ENCODE peak calls at places on chromosomes 12 and 14, in five cellular contexts. X is K562, T is HCT116, F is HepG2, J is H1. B is an unnamed sample.

GRCh38 chr14:102694530-102695171 is 82.6 kb upstream of the TRAF3 start:
- DNase-seq in X (peak), F (peak), J (peak), T (peak), B (peak)

GRCh38 chr12:59322473-59322872 is 273.4 kb upstream of the SLC16A7 start:
- DNase-seq in T (no peak), F (no peak), X (no peak), J (no peak), B (no peak)

GRCh38 chr14:27390130-27390529 is 792.3 kb upstream of the NOVA1 start:
- DNase-seq in J (no peak), T (no peak), X (no peak), F (no peak), B (no peak)

GRCh38 chr14:102969060-102969791 is 46.8 kb downstream of the AMN start:
- DNase-seq in X (no peak), J (no peak), F (no peak), T (no peak), B (no peak)

GRCh38 chr12:129830796-129831195 is 73.0 kb downstream of the TMEM132D start:
- DNase-seq in X (no peak), F (no peak), T (no peak), J (no peak), B (no peak)

GRCh38 chr12:133217219-133217618 is 18.5 kb downstream of the ANHX start:
- DNase-seq in F (no peak), T (no peak), X (no peak), J (no peak), B (no peak)

GRCh38 chr12:126763359-126763758 is 1503.6 kb upstream of the TMEM132C start:
- DNase-seq in J (no peak), T (no peak), F (no peak), X (no peak), B (no peak)

GRCh38 chr14:77458249-77458950 is 507 bp downstream of the AHSA1 start:
- DNase-seq in X (peak), T (no peak), J (no peak), F (peak), B (no peak)

DNA sequence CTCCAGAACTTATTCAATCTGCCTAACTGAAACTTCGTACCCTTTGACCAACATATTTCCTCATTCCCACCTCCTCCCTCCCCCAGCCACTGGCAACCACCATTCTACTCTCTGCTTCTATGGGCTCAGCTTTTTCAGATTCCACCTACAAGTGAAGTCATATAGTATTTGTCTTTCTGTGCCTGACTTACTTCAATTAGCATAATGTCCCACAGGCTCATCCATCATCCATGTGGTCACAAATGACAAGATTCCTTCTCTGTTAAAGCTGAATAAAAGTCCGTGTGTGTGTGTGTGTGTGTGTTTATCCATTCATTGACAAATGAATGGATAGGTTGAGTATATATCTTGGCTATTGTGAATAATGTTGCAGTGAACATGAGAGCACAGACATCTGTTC is 1.3 kb upstream of the C14orf39 start:
- DNase-seq in X (no peak), F (no peak), J (no peak), T (no peak), B (no peak)
- TF ChIP-seq CEBPB in X (no peak), F (no peak), J (no peak), T (no peak), B (no peak)

DNA sequence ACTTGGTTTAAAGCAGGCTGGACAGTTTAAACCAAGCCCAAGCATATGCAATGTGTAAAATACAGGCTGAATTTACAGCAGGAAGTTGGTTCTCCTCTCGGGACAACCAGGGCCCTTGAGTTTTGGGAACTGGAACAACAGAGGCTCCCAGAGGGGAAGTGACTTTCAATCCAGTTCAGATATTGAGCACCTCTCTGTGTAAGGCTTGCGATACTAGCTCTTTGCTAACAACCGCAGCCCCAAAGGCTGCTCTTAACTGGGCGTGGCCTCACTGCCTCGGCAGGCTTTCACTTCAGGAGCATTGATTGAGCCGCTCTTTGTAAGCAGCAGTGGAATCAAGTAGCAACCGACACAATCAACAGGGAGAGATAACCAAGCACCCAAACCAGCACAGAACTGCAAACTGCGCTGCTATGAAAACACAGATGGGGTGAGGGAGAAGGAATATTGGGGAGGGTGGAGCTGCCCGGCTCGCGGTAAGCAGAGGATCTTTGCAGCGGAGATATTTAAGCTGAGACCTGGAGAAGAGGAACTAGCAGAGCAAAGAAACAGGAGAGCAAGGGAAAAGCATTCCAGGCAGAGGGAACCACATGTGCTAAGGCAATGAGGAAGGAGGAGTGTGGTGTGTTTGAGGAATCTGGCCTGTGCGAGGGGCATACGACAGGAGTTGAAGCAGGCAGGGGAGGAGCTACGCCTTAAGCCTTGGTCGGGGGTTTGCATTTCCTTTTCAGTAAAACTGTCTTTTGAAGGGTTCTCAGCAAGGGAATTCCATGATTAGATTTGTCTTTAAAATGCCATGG is 17.3 kb upstream of the YY1 start:
- DNase-seq in J (no peak), F (peak), X (peak), T (no peak), B (no peak)
- TF ChIP-seq ATF3 in J (no peak), F (no peak), X (no peak), T (no peak), B (no peak)

DNA sequence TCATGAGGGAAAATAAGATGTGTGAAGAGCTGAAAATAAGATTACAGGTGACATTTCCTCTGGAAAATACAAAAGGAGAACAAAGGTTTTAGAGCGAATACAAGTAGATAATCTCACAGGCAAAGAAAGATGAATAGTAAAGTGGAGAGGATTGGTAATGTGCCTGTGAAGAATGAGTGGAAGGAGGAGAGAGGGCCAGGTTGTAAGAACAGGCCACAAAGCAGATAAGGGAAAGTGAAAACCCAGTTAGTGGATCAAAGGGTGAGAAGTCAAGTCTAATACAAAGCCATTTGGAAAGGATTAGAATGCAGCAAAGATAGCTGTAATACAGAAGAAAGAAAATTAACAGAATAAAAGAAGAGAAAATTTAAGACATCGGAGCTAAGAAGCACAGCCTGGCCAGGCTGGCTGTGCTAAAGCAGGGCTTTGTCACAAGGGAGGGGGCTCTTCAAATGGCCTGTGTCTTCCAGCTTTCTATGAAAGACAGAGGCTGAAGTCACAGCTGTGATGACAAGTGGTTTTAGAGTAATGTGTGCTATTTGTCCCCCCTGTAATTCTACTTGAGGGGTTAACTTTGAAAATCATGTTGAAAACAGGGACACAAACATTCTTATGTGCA is 344.6 kb upstream of the NAV3 start:
- DNase-seq in X (no peak), J (no peak), T (no peak), F (no peak), B (no peak)
- TF ChIP-seq CEBPB in X (no peak), J (no peak), T (no peak), F (no peak), B (no peak)

GRCh38 chr14:88386395-88386794 is 938 bp downstream of the SPATA7 start:
- DNase-seq in X (no peak), F (no peak), J (no peak), T (no peak), B (no peak)
- TF ChIP-seq ATF3 in X (no peak), F (no peak), J (no peak), T (no peak), B (peak)

GRCh38 chr12:47816646-47817271 is 2.9 kb downstream of the HDAC7 start:
- DNase-seq in F (no peak), J (no peak), T (no peak), X (no peak), B (no peak)
- TF ChIP-seq CEBPB in F (no peak), J (no peak), T (no peak), X (no peak), B (no peak)

DNA sequence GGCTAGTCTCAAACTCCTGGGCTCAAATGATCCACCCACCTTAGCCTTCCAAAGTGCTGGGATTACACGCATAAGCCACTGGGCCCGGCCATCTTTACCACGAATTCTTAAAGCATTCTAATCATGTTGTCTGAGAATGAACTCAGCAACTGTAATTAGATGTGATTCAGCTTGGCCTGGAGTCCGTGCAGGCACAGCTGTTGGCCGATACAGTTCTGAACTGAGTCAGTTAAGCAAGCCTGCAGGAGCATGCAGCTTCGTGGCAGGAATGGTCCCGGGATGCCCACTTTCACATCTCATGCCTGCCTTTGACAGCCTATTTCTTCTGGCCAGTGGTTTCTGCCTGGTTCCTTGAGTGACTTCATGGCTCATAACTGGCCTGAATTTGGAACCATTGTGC is 194.1 kb downstream of the ANO6 start:
- DNase-seq in F (no peak), T (no peak), J (no peak), X (no peak), B (no peak)
- TF ChIP-seq ATF3 in F (no peak), T (no peak), J (no peak), X (no peak), B (no peak)

GRCh38 chr12:89827592-89827991 is 119.0 kb upstream of the ATP2B1 start:
- DNase-seq in X (peak), T (no peak), J (no peak), F (no peak), B (no peak)

GRCh38 chr12:89828575-89828974 is 119.9 kb upstream of the ATP2B1 start:
- DNase-seq in J (no peak), X (no peak), T (no peak), F (no peak), B (no peak)

GRCh38 chr12:89824822-89825221 is 116.2 kb upstream of the ATP2B1 start:
- DNase-seq in X (no peak), T (no peak), J (no peak), F (no peak), B (no peak)

GRCh38 chr12:89826468-89826867 is 117.8 kb upstream of the ATP2B1 start:
- DNase-seq in F (no peak), J (no peak), X (no peak), T (no peak), B (no peak)

GRCh38 chr12:89825591-89826449 is 117.2 kb upstream of the ATP2B1 start:
- DNase-seq in X (peak), F (no peak), T (peak), J (no peak), B (peak)
- TF ChIP-seq CEBPB in X (no peak), F (no peak), T (no peak), J (no peak), B (no peak)

GRCh38 chr12:27309293-27309994 is 23.2 kb upstream of the BMAL2 start:
- DNase-seq in F (no peak), J (no peak), X (no peak), T (no peak), B (no peak)
- TF ChIP-seq ATF3 in F (no peak), J (no peak), X (no peak), T (no peak), B (no peak)

GRCh38 chr14:51726166-51726899 is 74.6 kb downstream of the FRMD6 start:
- DNase-seq in T (no peak), J (no peak), F (no peak), X (no peak), B (no peak)
- TF ChIP-seq CEBPB in T (no peak), J (no peak), F (no peak), X (no peak), B (no peak)

DNA sequence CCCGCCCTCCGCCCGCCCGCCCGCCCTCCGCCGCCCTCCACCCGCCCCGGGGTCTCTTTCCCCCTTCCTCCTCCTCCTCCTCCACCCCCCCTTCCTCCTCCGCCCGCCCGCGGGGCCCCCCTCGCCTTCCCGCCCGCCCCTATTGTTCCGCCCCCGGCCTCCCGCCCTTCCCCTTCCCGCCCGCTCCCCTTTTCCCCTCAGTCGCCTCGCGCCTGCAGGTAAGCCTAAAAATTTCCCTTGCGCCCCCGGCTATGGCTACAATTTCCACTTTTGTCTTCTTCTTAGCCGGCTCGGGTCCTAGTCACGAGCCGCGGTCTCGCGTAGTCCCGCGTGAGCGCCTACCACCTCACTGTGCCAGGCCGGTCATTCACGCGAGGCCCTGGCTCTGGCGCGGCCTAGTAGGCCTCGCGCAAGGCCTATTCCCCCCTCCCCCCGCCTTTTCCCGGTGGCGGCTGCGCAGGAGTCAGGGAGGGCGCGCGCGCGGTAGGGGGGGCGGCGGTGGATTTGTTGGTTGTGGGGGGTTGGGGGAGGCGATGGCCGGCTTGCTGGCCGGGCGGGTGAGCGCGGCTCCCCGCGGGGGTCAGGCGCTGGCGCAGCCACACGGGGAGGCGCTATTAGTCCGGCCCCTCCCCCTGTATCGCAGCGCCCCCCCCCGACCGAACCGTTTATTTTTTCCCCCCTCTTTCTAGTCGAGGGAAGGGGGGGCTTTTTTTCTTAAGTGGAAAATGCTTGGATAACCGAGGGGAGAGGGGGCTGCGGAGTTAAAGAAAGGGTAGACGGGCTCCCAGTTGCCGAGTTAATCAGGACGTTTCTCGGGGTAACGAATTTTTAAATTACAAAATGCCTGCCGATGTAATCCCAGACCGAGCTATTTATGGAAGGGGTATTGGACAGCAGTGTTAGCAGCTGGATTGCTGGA is 516 bp downstream of the PCBP2 start:
- DNase-seq in J (peak), F (peak), X (peak), T (peak), B (no peak)
- TF ChIP-seq ATF3 in J (no peak), F (peak), X (no peak), T (no peak), B (no peak)